ENCODE peak calls at places on chromosome 16, in four cellular contexts. N is K562, M is WTC11, B is HepG2. R is an unnamed sample.

GRCh38 chr16:61590577-61590976 is 445.7 kb downstream of the CDH8 start:
- DNase-seq in N (no peak), M (no peak), B (no peak), R (no peak)

GRCh38 chr16:12437761-12438440 is 365.8 kb downstream of the CPPED1 start:
- DNase-seq in N (no peak), M (no peak), B (no peak), R (no peak)

GRCh38 chr16:66152841-66153525 is 213.5 kb upstream of the CDH5 start:
- DNase-seq in N (no peak), M (no peak), B (peak; percentile 64), R (no peak)

GRCh38 chr16:87702325-87702811 is 63.4 kb downstream of the KLHDC4 start:
- DNase-seq in N (peak; percentile 64), M (peak; percentile 74), B (peak; percentile 19), R (peak; percentile 33)

GRCh38 chr16:86635181-86635580 is 56.8 kb downstream of the FOXL1 start:
- DNase-seq in N (no peak), M (no peak), B (no peak), R (no peak)

GRCh38 chr16:12786077-12786476 is 17.6 kb downstream of the CPPED1 start:
- DNase-seq in N (no peak), M (no peak), B (no peak), R (no peak)

GRCh38 chr16:70380205-70380918 is 33.7 kb downstream of the DDX19A start:
- DNase-seq in N (no peak), M (peak; percentile 71), B (peak; percentile 29), R (no peak)

GRCh38 chr16:87678618-87679017 is 76.3 kb downstream of the JPH3 start:
- DNase-seq in N (no peak), M (peak; percentile 56), B (peak; percentile 39), R (no peak)

GRCh38 chr16:54115558-54115957 is 171.0 kb downstream of the IRX3 start:
- DNase-seq in N (no peak), M (no peak), B (no peak), R (no peak)

GRCh38 chr16:21986692-21987246 is 14.1 kb downstream of the PDZD9 start:
- DNase-seq in N (no peak), M (no peak), B (no peak), R (no peak)

GRCh38 chr16:66223176-66223780 is 143.2 kb upstream of the CDH5 start:
- DNase-seq in N (no peak), M (no peak), B (no peak), R (no peak)

GRCh38 chr16:88524973-88525662 is 45.1 kb upstream of the ZC3H18 start:
- DNase-seq in N (no peak), M (no peak), B (no peak), R (no peak)

GRCh38 chr16:88652763-88653065 is 1.9 kb upstream of the CYBA start:
- DNase-seq in N (no peak), M (peak; percentile 10), B (no peak), R (no peak)

GRCh38 chr16:24204150-24204665 is 51.9 kb upstream of the CACNG3 start:
- DNase-seq in N (no peak), M (no peak), B (no peak), R (no peak)

GRCh38 chr16:86306811-86307517 is 203.4 kb upstream of the FOXF1 start:
- DNase-seq in N (no peak), M (no peak), B (no peak), R (no peak)

GRCh38 chr16:85908444-85908843 is 9.5 kb downstream of the IRF8 start:
- DNase-seq in N (no peak), M (no peak), B (no peak), R (peak; percentile 59)

GRCh38 chr16:4763791-4764190 is 3.2 kb downstream of the ZNF500 start:
- DNase-seq in N (no peak), M (no peak), B (no peak), R (no peak)

GRCh38 chr16:13529193-13529982 is 390.6 kb upstream of the ERCC4 start:
- DNase-seq in N (no peak), M (no peak), B (no peak), R (no peak)

GRCh38 chr16:65617421-65617820 is 495.6 kb upstream of the CDH11 start:
- DNase-seq in N (no peak), M (no peak), B (no peak), R (no peak)

GRCh38 chr16:89661215-89661614 is 3.6 kb downstream of the SPATA33 start:
- DNase-seq in N (no peak), M (no peak), B (no peak), R (no peak)

GRCh38 chr16:48113471-48113870 is 42.3 kb downstream of the ABCC12 start:
- DNase-seq in N (no peak), M (peak; percentile 44), B (peak; percentile 12), R (no peak)

GRCh38 chr16:85689950-85690320 is 1.2 kb upstream of the GINS2 start:
- DNase-seq in N (no peak), M (no peak), B (no peak), R (no peak)

GRCh38 chr16:27498916-27499658 is 50.6 kb downstream of the GTF3C1 start:
- DNase-seq in N (no peak), M (no peak), B (no peak), R (no peak)

GRCh38 chr16:49855822-49856740 is at the start of gene ZNF423:
- DNase-seq in N (no peak), M (peak; percentile 44), B (no peak), R (no peak)

GRCh38 chr16:86051376-86052114 is 152.6 kb downstream of the IRF8 start:
- DNase-seq in N (no peak), M (no peak), B (no peak), R (no peak)

GRCh38 chr16:85177448-85177846 is 65.2 kb upstream of the CIBAR2 start:
- DNase-seq in N (no peak), M (no peak), B (no peak), R (no peak)

GRCh38 chr16:2691491-2692248 is 9.3 kb downstream of the KCTD5 start:
- DNase-seq in N (no peak), M (no peak), B (no peak), R (no peak)

GRCh38 chr16:23317751-23318150 is 15.6 kb downstream of the SCNN1B start:
- DNase-seq in N (no peak), M (no peak), B (no peak), R (no peak)

GRCh38 chr16:67883872-67884261 is 818 bp upstream of the NRN1L start:
- DNase-seq in N (peak; percentile 76), M (peak; percentile 88), B (peak; percentile 51), R (no peak)

GRCh38 chr16:21083729-21084268 is 66.8 kb downstream of the DNAH3 start:
- DNase-seq in N (peak; percentile 62), M (peak; percentile 81), B (peak; percentile 64), R (no peak)

GRCh38 chr16:81469183-81469677 is 24.6 kb downstream of the CMIP start:
- DNase-seq in N (no peak), M (no peak), B (no peak), R (no peak)

GRCh38 chr16:55051571-55051970 is 120.9 kb downstream of the IRX5 start:
- DNase-seq in N (no peak), M (no peak), B (no peak), R (no peak)

GRCh38 chr16:19138601-19139000 is 24.8 kb downstream of the ITPRIPL2 start:
- DNase-seq in N (no peak), M (no peak), B (no peak), R (no peak)

GRCh38 chr16:19389246-19389645 is 28.4 kb upstream of the TMC5 start:
- DNase-seq in N (peak; percentile 64), M (peak; percentile 86), B (peak; percentile 74), R (peak; percentile 8)

GRCh38 chr16:15484662-15485061 is 50.3 kb downstream of the BMERB1 start:
- DNase-seq in N (no peak), M (no peak), B (peak; percentile 70), R (no peak)

GRCh38 chr16:72092832-72093447 is 480 bp downstream of the TXNL4B start:
- DNase-seq in N (no peak), M (no peak), B (peak; percentile 63), R (no peak)

GRCh38 chr16:72091217-72091616 is 2.2 kb downstream of the TXNL4B start:
- DNase-seq in N (no peak), M (no peak), B (peak; percentile 27), R (no peak)

GRCh38 chr16:72098936-72099335 is 5.3 kb downstream of the DHX38 start:
- DNase-seq in N (no peak), M (no peak), B (no peak), R (no peak)

GRCh38 chr16:72093448-72094265 is at the start of the genes DHX38 and TXNL4B:
- DNase-seq in N (peak; percentile 95), M (peak; percentile 93), B (peak; percentile 100), R (peak; percentile 98)

DNA sequence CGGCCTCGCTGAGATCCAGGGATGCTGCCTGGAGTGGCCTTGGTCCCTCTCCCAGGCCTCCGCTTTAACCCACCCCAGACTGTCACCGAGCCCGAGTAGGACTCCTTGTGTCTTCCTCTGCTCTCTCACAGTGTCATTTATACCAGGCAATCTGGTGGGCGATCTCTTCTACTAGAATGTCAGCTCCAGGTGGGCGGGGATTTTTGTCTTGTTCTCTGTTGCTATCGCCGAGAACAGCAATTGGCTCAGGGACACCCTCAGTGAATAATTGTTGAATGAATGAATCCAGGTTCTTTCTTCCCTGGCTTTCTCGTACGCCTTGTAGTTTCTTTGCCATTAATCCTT is 591 bp downstream of the DHX38 start:
- DNase-seq in N (peak; percentile 33), M (no peak), B (no peak), R (no peak)
- TF ChIP-seq NR2C2 in N (no peak), M (no peak), B (no peak), R (no peak)

DNA sequence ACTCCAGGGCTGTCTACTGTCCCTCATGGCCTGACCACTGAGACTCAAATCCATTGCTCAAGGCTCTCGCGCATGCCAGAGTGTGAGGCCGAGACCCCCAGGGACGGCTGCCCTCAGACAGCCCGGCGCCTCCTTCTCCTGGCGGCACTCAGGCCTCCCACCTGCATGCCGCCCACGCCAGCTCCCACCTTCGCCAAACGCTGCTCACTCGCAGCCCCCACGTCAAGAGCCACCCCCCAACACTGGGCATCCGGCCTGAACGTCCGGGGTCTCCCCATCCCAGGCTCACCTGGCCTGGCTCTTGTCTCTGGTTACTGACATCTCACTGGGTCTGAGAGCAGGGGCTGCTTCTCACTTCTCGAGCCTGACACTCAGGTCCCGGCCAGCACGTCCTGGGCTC is 12.3 kb upstream of the CACNA1H start:
- DNase-seq in N (no peak), M (no peak), B (no peak), R (no peak)
- TF ChIP-seq NR2C2 in N (no peak), M (no peak), B (no peak), R (no peak)

GRCh38 chr16:68921654-68922053 is 78.3 kb downstream of the TANGO6 start:
- DNase-seq in N (no peak), M (no peak), B (peak; percentile 61), R (no peak)
- TF ChIP-seq NR2C2 in N (no peak), M (no peak), B (no peak), R (no peak)

DNA sequence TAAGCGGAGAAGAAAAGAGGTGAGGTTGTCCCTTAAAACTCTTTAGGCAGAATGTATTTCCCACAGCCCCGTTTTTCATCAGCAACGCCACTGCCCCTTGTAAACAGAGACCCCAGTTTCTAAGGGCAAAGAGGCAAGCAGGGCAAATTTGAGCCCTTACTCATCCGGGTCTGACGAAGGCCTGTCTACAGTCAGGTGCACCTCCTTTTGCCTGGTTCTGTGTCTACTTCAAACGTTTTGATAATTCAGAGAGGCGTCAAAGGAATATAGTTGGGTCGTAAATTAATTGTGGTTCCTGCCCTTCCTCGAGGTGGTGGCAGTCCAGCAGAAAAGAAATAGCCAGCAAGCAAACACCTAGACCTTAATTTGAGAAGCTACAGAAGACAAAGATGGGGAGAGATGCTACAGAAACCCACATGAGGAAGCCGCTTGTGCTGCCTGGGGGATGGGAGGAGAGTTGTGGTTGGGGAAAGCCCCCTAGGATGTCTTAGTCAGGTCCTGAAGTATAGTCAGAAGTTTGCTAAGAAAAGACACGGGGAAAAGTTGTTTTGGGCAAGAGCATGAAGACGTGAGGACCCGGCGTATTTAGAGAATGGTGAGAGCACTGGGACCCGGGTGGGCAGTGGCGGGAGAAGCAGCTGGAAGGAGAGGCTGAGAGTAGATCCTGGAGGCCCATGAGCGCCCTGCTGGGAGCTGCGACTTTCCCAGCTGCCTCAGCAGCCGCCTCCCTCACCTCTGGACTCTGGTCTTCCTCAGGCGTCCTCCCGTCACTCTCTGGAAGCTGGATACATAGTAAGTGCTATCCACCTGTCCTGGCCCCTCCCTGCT is 2.4 kb downstream of the FBRS start:
- DNase-seq in N (peak; percentile 9), M (no peak), B (no peak), R (no peak)
- TF ChIP-seq NR2C2 in N (no peak), M (no peak), B (no peak), R (no peak)

R was measured in GM12878.